ENCODE peak calls at places on chromosomes 11 and 22, in four cellular contexts. A is cardiac fibroblast; B is activated naive CD4-positive, alpha-beta T cell treated with anti-CD3 and anti-CD28 coated beads, Interleukin-2, amount 50 U/mL, for 16 hours; G is SK-MEL-5. C is an unnamed sample.

GRCh38 chr11:131796541-131796940 is 426.1 kb downstream of the NTM start:
- DNase-seq in A (no peak), B (no peak), G (no peak), C (no peak)

GRCh38 chr22:21996175-21996574 is 13.6 kb upstream of the TOP3B start:
- DNase-seq in A (no peak), B (no peak), G (no peak), C (peak)

GRCh38 chr11:120303004-120303637 is 22.0 kb upstream of the TLCD5 start:
- DNase-seq in A (peak), B (peak), G (peak), C (peak)

GRCh38 chr22:36301384-36301828 is 48.5 kb downstream of the APOL1 start:
- DNase-seq in A (peak), B (peak), G (peak), C (peak)

GRCh38 chr11:134412508-134413333 is 679 bp upstream of the B3GAT1 start:
- DNase-seq in A (no peak), B (no peak), G (peak), C (no peak)

GRCh38 chr11:69627551-69627950 is 13.4 kb upstream of the CCND1 start:
- DNase-seq in A (no peak), B (no peak), G (no peak), C (no peak)

GRCh38 chr11:31303644-31304043 is 65.9 kb downstream of the DCDC1 start:
- DNase-seq in A (no peak), B (no peak), G (no peak), C (no peak)

GRCh38 chr11:133228406-133229330 is 303.6 kb downstream of the OPCML start:
- DNase-seq in A (no peak), B (no peak), G (no peak), C (no peak)

GRCh38 chr11:6670202-6670830 is 12.8 kb downstream of the MRPL17 start:
- DNase-seq in A (no peak), B (no peak), G (no peak), C (no peak)

GRCh38 chr11:119907122-119907933 is 178.3 kb upstream of the NECTIN1 start:
- DNase-seq in A (no peak), B (no peak), G (no peak), C (no peak)

GRCh38 chr22:27986459-27986858 is 67.4 kb upstream of the PITPNB start:
- DNase-seq in A (no peak), B (no peak), G (no peak), C (no peak)

GRCh38 chr11:47924184-47924671 is 56.1 kb upstream of the PTPRJ start:
- DNase-seq in A (no peak), B (no peak), G (no peak), C (peak)

GRCh38 chr11:67504023-67504949 is 877 bp downstream of the PITPNM1 start:
- DNase-seq in A (peak), B (no peak), G (no peak), C (peak)

GRCh38 chr11:56948991-56949390 is 39.7 kb upstream of the OR5AK2 start:
- DNase-seq in A (no peak), B (no peak), G (no peak), C (no peak)

GRCh38 chr11:26865703-26866102 is 128.2 kb upstream of the FIBIN start:
- DNase-seq in A (peak), B (no peak), G (no peak), C (peak)

GRCh38 chr22:22770280-22770871 is 117.2 kb upstream of the IGLL5 start:
- DNase-seq in A (peak), B (peak), G (peak), C (peak)

GRCh38 chr11:29319231-29319630 is 697.6 kb downstream of the KCNA4 start:
- DNase-seq in A (no peak), B (no peak), G (no peak), C (peak)